ENCODE peak calls at places on chromosomes 6 and 20, in five cellular contexts. One of them, this sample, is unnamed.

GRCh38 chr6:34246563-34247391 is 2.0 kb downstream of the SMIM29 start:
- DNase-seq in pancreas: no peak
- DNase-seq in EL: peak
- DNase-seq in activated CD8-positive, alpha-beta memory T cell treated with anti-CD3 and anti-CD28 coated beads for 24 hours: peak
- DNase-seq in upper lobe of right lung: no peak
- DNase-seq in this sample: no peak

GRCh38 chr6:5638666-5639065 is 368.1 kb downstream of the NRN1 start:
- DNase-seq in upper lobe of right lung: no peak
- DNase-seq in activated CD8-positive, alpha-beta memory T cell treated with anti-CD3 and anti-CD28 coated beads for 24 hours: no peak
- DNase-seq in pancreas: no peak
- DNase-seq in EL: no peak
- DNase-seq in this sample: no peak

GRCh38 chr20:31704225-31705119 is 18.2 kb downstream of the BCL2L1 start:
- DNase-seq in upper lobe of right lung: peak
- DNase-seq in EL: peak
- DNase-seq in pancreas: peak
- DNase-seq in activated CD8-positive, alpha-beta memory T cell treated with anti-CD3 and anti-CD28 coated beads for 24 hours: no peak
- DNase-seq in this sample: no peak

GRCh38 chr6:1535295-1535694 is 74.4 kb upstream of the FOXC1 start:
- DNase-seq in pancreas: no peak
- DNase-seq in upper lobe of right lung: no peak
- DNase-seq in activated CD8-positive, alpha-beta memory T cell treated with anti-CD3 and anti-CD28 coated beads for 24 hours: no peak
- DNase-seq in EL: peak
- DNase-seq in this sample: no peak

GRCh38 chr6:28474441-28475219 is 31.3 kb upstream of the ZSCAN23 start:
- DNase-seq in EL: peak
- DNase-seq in upper lobe of right lung: no peak
- DNase-seq in pancreas: no peak
- DNase-seq in activated CD8-positive, alpha-beta memory T cell treated with anti-CD3 and anti-CD28 coated beads for 24 hours: no peak
- DNase-seq in this sample: peak

GRCh38 chr20:38098952-38099351 is 65.4 kb downstream of the RPRD1B start:
- DNase-seq in pancreas: no peak
- DNase-seq in EL: no peak
- DNase-seq in upper lobe of right lung: no peak
- DNase-seq in activated CD8-positive, alpha-beta memory T cell treated with anti-CD3 and anti-CD28 coated beads for 24 hours: no peak
- DNase-seq in this sample: no peak

GRCh38 chr6:3296113-3296512 is 37.4 kb downstream of the PSMG4 start:
- DNase-seq in upper lobe of right lung: peak
- DNase-seq in EL: no peak
- DNase-seq in pancreas: no peak
- DNase-seq in activated CD8-positive, alpha-beta memory T cell treated with anti-CD3 and anti-CD28 coated beads for 24 hours: no peak
- DNase-seq in this sample: no peak

GRCh38 chr6:30169658-30170614 is 6.6 kb downstream of the TRIM15 start:
- DNase-seq in activated CD8-positive, alpha-beta memory T cell treated with anti-CD3 and anti-CD28 coated beads for 24 hours: no peak
- DNase-seq in EL: peak
- DNase-seq in upper lobe of right lung: no peak
- DNase-seq in pancreas: no peak
- DNase-seq in this sample: peak

GRCh38 chr6:11197175-11197535 is 35.3 kb downstream of the NEDD9 start:
- DNase-seq in pancreas: no peak
- DNase-seq in EL: peak
- DNase-seq in upper lobe of right lung: no peak
- DNase-seq in activated CD8-positive, alpha-beta memory T cell treated with anti-CD3 and anti-CD28 coated beads for 24 hours: no peak
- DNase-seq in this sample: no peak

GRCh38 chr6:43886067-43886461 is 116.1 kb downstream of the VEGFA start:
- DNase-seq in pancreas: no peak
- DNase-seq in EL: no peak
- DNase-seq in activated CD8-positive, alpha-beta memory T cell treated with anti-CD3 and anti-CD28 coated beads for 24 hours: no peak
- DNase-seq in upper lobe of right lung: no peak
- DNase-seq in this sample: no peak

GRCh38 chr6:90787411-90787810 is 200.5 kb upstream of the MAP3K7 start:
- DNase-seq in activated CD8-positive, alpha-beta memory T cell treated with anti-CD3 and anti-CD28 coated beads for 24 hours: no peak
- DNase-seq in pancreas: no peak
- DNase-seq in upper lobe of right lung: no peak
- DNase-seq in EL: no peak
- DNase-seq in this sample: no peak

GRCh38 chr6:109059591-109060021 is 35.0 kb downstream of the SESN1 start:
- DNase-seq in pancreas: no peak
- DNase-seq in activated CD8-positive, alpha-beta memory T cell treated with anti-CD3 and anti-CD28 coated beads for 24 hours: no peak
- DNase-seq in EL: no peak
- DNase-seq in upper lobe of right lung: no peak
- DNase-seq in this sample: no peak

GRCh38 chr20:63973636-63974401 is 4.1 kb upstream of the ZNF512B start:
- DNase-seq in EL: peak
- DNase-seq in pancreas: peak
- DNase-seq in upper lobe of right lung: peak
- DNase-seq in activated CD8-positive, alpha-beta memory T cell treated with anti-CD3 and anti-CD28 coated beads for 24 hours: peak
- DNase-seq in this sample: peak

GRCh38 chr6:133945158-133945557 is 7.9 kb upstream of the TBPL1 start:
- DNase-seq in upper lobe of right lung: no peak
- DNase-seq in activated CD8-positive, alpha-beta memory T cell treated with anti-CD3 and anti-CD28 coated beads for 24 hours: no peak
- DNase-seq in EL: peak
- DNase-seq in pancreas: no peak
- DNase-seq in this sample: no peak

GRCh38 chr6:111764238-111765182 is 108.7 kb downstream of the FYN start:
- DNase-seq in pancreas: no peak
- DNase-seq in activated CD8-positive, alpha-beta memory T cell treated with anti-CD3 and anti-CD28 coated beads for 24 hours: peak
- DNase-seq in upper lobe of right lung: no peak
- DNase-seq in EL: no peak
- DNase-seq in this sample: no peak

GRCh38 chr6:138550346-138550767 is 51.1 kb upstream of the NHSL1 start:
- DNase-seq in pancreas: no peak
- DNase-seq in upper lobe of right lung: no peak
- DNase-seq in EL: no peak
- DNase-seq in activated CD8-positive, alpha-beta memory T cell treated with anti-CD3 and anti-CD28 coated beads for 24 hours: no peak
- DNase-seq in this sample: no peak

GRCh38 chr6:30206799-30207618 is 6.2 kb downstream of the TRIM26 start:
- DNase-seq in pancreas: no peak
- DNase-seq in activated CD8-positive, alpha-beta memory T cell treated with anti-CD3 and anti-CD28 coated beads for 24 hours: no peak
- DNase-seq in upper lobe of right lung: peak
- DNase-seq in EL: peak
- DNase-seq in this sample: no peak

GRCh38 chr6:24520929-24521546 is 26.3 kb downstream of the ALDH5A1 start:
- DNase-seq in pancreas: peak
- DNase-seq in upper lobe of right lung: peak
- DNase-seq in EL: peak
- DNase-seq in activated CD8-positive, alpha-beta memory T cell treated with anti-CD3 and anti-CD28 coated beads for 24 hours: peak
- DNase-seq in this sample: peak

GRCh38 chr6:144379356-144379755 is 94.2 kb downstream of the UTRN start:
- DNase-seq in pancreas: no peak
- DNase-seq in activated CD8-positive, alpha-beta memory T cell treated with anti-CD3 and anti-CD28 coated beads for 24 hours: no peak
- DNase-seq in upper lobe of right lung: no peak
- DNase-seq in EL: peak
- DNase-seq in this sample: no peak

GRCh38 chr6:43956478-43956877 is 170.8 kb downstream of the MRPL14 start:
- DNase-seq in upper lobe of right lung: no peak
- DNase-seq in pancreas: no peak
- DNase-seq in activated CD8-positive, alpha-beta memory T cell treated with anti-CD3 and anti-CD28 coated beads for 24 hours: no peak
- DNase-seq in EL: no peak
- DNase-seq in this sample: no peak

GRCh38 chr20:46849269-46849668 is 45.4 kb upstream of the EYA2 start:
- DNase-seq in EL: no peak
- DNase-seq in activated CD8-positive, alpha-beta memory T cell treated with anti-CD3 and anti-CD28 coated beads for 24 hours: no peak
- DNase-seq in upper lobe of right lung: no peak
- DNase-seq in pancreas: no peak
- DNase-seq in this sample: no peak

This sample was measured in NCI-H1436.